ENCODE peak calls at places on chromosomes 5 and 9, in eight cellular contexts. M is fibroblast of pulmonary artery, N is heart right ventricle, A is hepatocyte, P is cardiac muscle cell, X is fibroblast of mammary gland, C is brain microvascular endothelial cell, V is cardiac fibroblast. H is an unnamed sample.

GRCh38 chr5:59562756-59563389 is 330.7 kb downstream of the PDE4D start:
- DNase-seq in M (peak), N (no peak), A (no peak), P (no peak), X (peak), C (peak), V (peak), H (peak)

GRCh38 chr9:91849694-91850093 is 100.3 kb downstream of the ROR2 start:
- DNase-seq in M (no peak), N (no peak), A (no peak), P (no peak), X (no peak), C (no peak), V (no peak), H (no peak)

GRCh38 chr5:180970336-180970735 is 18.3 kb upstream of the BTNL3 start:
- DNase-seq in M (no peak), N (no peak), A (no peak), P (no peak), X (no peak), C (no peak), V (no peak), H (no peak)

GRCh38 chr5:2300861-2301610 is 418.3 kb upstream of the IRX4 start:
- DNase-seq in M (no peak), N (no peak), A (no peak), P (no peak), X (no peak), C (no peak), V (no peak), H (no peak)

GRCh38 chr9:35664531-35665470 is at the start of gene ARHGEF39:
- DNase-seq in M (peak), N (peak), A (peak), P (peak), X (peak), C (peak), V (peak), H (peak)

GRCh38 chr9:2623046-2623865 is 1.7 kb downstream of the VLDLR start:
- DNase-seq in M (peak), N (peak), A (peak), P (peak), X (peak), C (no peak), V (peak), H (peak)

GRCh38 chr5:75050415-75050814 is 1.9 kb downstream of the GCNT4 start:
- DNase-seq in M (peak), N (no peak), A (peak), P (peak), X (peak), C (no peak), V (peak), H (no peak)

GRCh38 chr9:136625101-136626065 is 37.3 kb upstream of the EGFL7 start:
- DNase-seq in M (peak), N (peak), A (peak), P (peak), X (peak), C (peak), V (peak), H (peak)

GRCh38 chr5:168822745-168823281 is 243.6 kb upstream of the PANK3 start:
- DNase-seq in M (peak), N (no peak), A (no peak), P (peak), X (peak), C (peak), V (peak), H (no peak)

GRCh38 chr5:86675311-86675710 is 57.6 kb downstream of the COX7C start:
- DNase-seq in M (no peak), N (no peak), A (no peak), P (no peak), X (no peak), C (no peak), V (no peak), H (no peak)

GRCh38 chr9:133347515-133347984 is 381 bp downstream of the MED22 start:
- DNase-seq in M (peak), N (no peak), A (peak), P (no peak), X (no peak), C (no peak), V (peak), H (no peak)

GRCh38 chr9:127045148-127045547 is 77.3 kb downstream of the ANGPTL2 start:
- DNase-seq in M (no peak), N (no peak), A (no peak), P (no peak), X (no peak), C (no peak), V (no peak), H (no peak)

GRCh38 chr9:92807031-92807756 is 42.6 kb upstream of the BICD2 start:
- DNase-seq in M (no peak), N (no peak), A (no peak), P (no peak), X (no peak), C (no peak), V (no peak), H (no peak)

GRCh38 chr5:30764704-30765103 is 428.8 kb upstream of the CDH6 start:
- DNase-seq in M (peak), N (no peak), A (no peak), P (no peak), X (no peak), C (no peak), V (no peak), H (no peak)

GRCh38 chr9:7967851-7968250 is 168.3 kb upstream of the DMAC1 start:
- DNase-seq in M (no peak), N (no peak), A (peak), P (no peak), X (no peak), C (no peak), V (no peak), H (no peak)

GRCh38 chr9:124781967-124782660 is 5.2 kb downstream of the OLFML2A start:
- DNase-seq in M (no peak), N (no peak), A (no peak), P (no peak), X (no peak), C (no peak), V (no peak), H (no peak)

GRCh38 chr9:83920469-83920941 is 727 bp downstream of the KIF27 start:
- DNase-seq in M (peak), N (peak), A (peak), P (peak), X (peak), C (no peak), V (peak), H (no peak)

GRCh38 chr9:27117489-27118135 is 8.6 kb downstream of the TEK start:
- DNase-seq in M (peak), N (peak), A (peak), P (peak), X (peak), C (peak), V (peak), H (no peak)

GRCh38 chr5:10580531-10581423 is 16.9 kb downstream of the ANKRD33B start:
- DNase-seq in M (no peak), N (no peak), A (no peak), P (no peak), X (no peak), C (no peak), V (no peak), H (no peak)

GRCh38 chr9:9961487-9961886 is 651.3 kb downstream of the PTPRD start:
- DNase-seq in M (peak), N (no peak), A (no peak), P (no peak), X (no peak), C (peak), V (no peak), H (no peak)

GRCh38 chr9:123353984-123354591 is 1.9 kb upstream of the CRB2 start:
- DNase-seq in M (peak), N (peak), A (peak), P (peak), X (peak), C (peak), V (peak), H (peak)

GRCh38 chr5:73104326-73104725 is 16.0 kb upstream of the TMEM171 start:
- DNase-seq in M (no peak), N (no peak), A (no peak), P (no peak), X (no peak), C (no peak), V (no peak), H (no peak)

GRCh38 chr9:121884057-121884512 is 209.0 kb downstream of the TTLL11 start:
- DNase-seq in M (no peak), N (no peak), A (peak), P (no peak), X (no peak), C (peak), V (no peak), H (no peak)

GRCh38 chr9:15220658-15221310 is 86.2 kb downstream of the TTC39B start:
- DNase-seq in M (no peak), N (no peak), A (no peak), P (peak), X (peak), C (peak), V (no peak), H (peak)

GRCh38 chr5:154368041-154368800 is 77.6 kb upstream of the SAP30L start:
- DNase-seq in M (peak), N (peak), A (peak), P (peak), X (peak), C (peak), V (peak), H (peak)

GRCh38 chr9:104927912-104928740 is at the start of gene ABCA1:
- DNase-seq in M (peak), N (peak), A (peak), P (peak), X (peak), C (peak), V (peak), H (peak)

GRCh38 chr9:96293481-96293880 is 8.5 kb downstream of the HSD17B3 start:
- DNase-seq in M (peak), N (no peak), A (no peak), P (peak), X (peak), C (peak), V (peak), H (no peak)

GRCh38 chr9:33429256-33430080 is 17.9 kb downstream of the AQP3 start:
- DNase-seq in M (peak), N (no peak), A (no peak), P (peak), X (no peak), C (no peak), V (peak), H (no peak)

GRCh38 chr5:149572576-149573231 is 8.6 kb upstream of the ARHGEF37 start:
- DNase-seq in M (no peak), N (no peak), A (no peak), P (no peak), X (no peak), C (no peak), V (no peak), H (no peak)

GRCh38 chr9:2494571-2494970 is 127.0 kb upstream of the VLDLR start:
- DNase-seq in M (peak), N (no peak), A (peak), P (peak), X (peak), C (peak), V (peak), H (peak)

GRCh38 chr9:31542384-31543055 is 841.9 kb upstream of the ACO1 start:
- DNase-seq in M (peak), N (no peak), A (peak), P (peak), X (peak), C (peak), V (peak), H (no peak)

GRCh38 chr9:92422611-92423010 is 1.7 kb downstream of the OMD start:
- DNase-seq in M (no peak), N (no peak), A (no peak), P (no peak), X (no peak), C (no peak), V (no peak), H (no peak)

GRCh38 chr5:81313686-81314085 is 12.3 kb downstream of the ZCCHC9 start:
- DNase-seq in M (no peak), N (no peak), A (no peak), P (no peak), X (peak), C (no peak), V (no peak), H (no peak)

GRCh38 chr5:96259211-96259772 is 173.8 kb downstream of the PCSK1 start:
- DNase-seq in M (peak), N (no peak), A (no peak), P (peak), X (peak), C (no peak), V (peak), H (peak)

GRCh38 chr5:148932355-148932935 is 106.0 kb downstream of the ADRB2 start:
- DNase-seq in M (no peak), N (no peak), A (no peak), P (no peak), X (no peak), C (no peak), V (no peak), H (peak)

GRCh38 chr9:89547000-89547399 is 49.1 kb upstream of the SEMA4D start:
- DNase-seq in M (no peak), N (no peak), A (no peak), P (no peak), X (no peak), C (no peak), V (no peak), H (no peak)

DNA sequence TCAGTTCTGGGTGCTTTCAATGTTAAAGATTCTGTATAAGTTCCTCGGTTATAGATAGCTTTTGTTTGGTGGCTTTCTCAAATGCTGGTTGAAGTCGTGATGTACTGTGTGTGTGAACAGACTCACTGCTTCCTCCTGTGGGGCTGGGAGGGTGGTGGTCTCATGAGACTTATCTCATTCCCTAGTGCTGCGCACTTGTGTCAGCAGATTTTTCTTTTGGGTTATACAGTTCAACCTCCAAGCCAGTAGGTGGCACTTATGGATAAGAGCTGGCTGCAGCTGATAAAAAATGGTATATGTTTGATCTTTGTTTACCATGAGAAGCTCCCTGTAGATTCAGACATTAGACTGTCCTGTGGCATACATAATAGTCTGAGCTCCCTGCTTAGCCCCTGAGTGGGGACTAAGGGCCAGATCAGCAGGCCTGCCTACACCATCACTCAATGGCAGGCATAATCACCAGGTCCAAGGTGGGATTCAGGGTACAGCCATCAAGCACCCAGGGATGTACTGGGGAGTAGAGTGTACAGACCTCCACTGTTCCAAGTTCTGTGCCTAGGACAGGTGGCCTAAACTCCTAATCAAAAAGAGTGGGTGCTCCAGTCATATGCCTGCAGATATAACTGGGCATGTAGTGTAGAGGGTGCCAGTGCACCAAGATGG is 174.2 kb downstream of the OXCT1 start:
- DNase-seq in M (no peak), N (no peak), A (peak), P (peak), X (peak), C (no peak), V (no peak), H (no peak)
- TF ChIP-seq CTCF in M (peak), N (no peak), A (peak), P (peak), X (peak), C (peak), V (peak), H (peak)

DNA sequence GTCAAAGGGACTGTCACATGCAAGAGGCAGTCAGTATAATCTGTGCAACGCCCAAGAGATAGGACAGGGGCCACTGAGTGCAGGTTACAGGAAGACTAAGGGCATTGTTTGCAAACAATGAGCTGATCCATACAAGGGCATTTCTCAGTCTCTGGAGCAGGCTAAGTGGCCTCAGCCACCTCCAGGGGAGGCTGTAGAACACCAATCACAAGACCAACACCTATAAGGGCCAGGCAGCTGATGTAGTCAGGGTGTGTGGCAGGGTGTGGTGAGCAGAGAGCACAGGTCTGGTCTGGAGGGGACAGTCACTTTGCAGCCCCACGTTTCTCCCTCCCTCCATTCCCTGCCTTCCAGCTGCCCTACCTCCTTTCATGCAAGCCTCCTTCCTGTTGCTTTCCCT is 83.2 kb upstream of the ADRA1B start:
- DNase-seq in M (no peak), N (no peak), A (no peak), P (no peak), X (no peak), C (no peak), V (no peak), H (no peak)
- TF ChIP-seq CTCF in M (no peak), N (no peak), A (no peak), P (no peak), X (no peak), C (no peak), V (no peak), H (no peak)

DNA sequence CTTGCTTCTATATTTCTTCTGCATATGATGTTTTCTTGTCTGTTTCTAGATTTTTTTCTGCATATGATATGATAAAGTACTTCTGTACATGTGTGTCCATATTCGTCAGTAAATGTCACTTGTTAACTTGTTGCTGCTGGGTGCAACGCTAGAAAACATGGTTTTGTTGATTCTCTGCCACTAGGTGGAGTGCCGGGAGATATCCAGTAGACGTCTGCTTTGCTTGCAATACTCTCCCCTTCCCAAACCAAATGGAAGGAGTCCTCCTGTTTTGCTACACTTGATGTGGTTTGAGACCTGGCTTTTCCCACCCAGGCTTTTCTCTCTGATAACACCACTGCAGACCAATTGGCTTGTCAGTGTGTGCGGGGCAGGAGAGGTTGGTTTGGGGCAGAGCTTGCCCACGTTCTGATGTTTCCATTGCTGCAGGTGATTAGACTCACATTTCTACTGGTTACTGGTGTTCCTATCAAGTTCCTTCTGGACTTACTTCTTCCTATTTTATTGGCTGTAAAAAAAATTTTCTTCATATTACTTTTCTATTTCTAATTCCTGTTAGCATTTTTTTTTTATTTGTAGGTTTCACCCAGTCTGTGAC is 900.0 kb upstream of the CDH10 start:
- DNase-seq in M (peak), N (no peak), A (peak), P (no peak), X (peak), C (no peak), V (no peak), H (no peak)
- TF ChIP-seq CTCF in M (peak), N (no peak), A (peak), P (no peak), X (peak), C (peak), V (peak), H (peak)

DNA sequence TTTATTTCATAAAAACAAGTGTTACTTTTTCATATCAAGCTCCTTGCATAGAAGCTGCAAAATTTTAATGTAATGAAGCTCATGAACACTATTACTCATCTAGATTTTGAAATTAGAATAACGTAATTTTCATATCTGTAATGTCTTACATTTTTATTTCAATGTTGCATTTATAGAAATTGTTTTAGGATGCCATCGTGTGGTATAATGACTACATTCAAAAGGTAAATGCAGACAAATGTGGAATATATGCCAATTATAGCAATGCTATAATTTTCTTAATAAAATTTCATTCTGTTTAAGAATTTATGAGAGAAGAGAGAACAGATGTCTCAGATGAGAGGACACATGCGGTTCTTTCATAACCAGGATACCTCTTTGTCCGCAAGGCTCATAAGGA is 230.2 kb downstream of the TMEM232 start:
- DNase-seq in M (no peak), N (no peak), A (no peak), P (no peak), X (no peak), C (no peak), V (no peak), H (no peak)
- TF ChIP-seq CTCF in M (no peak), N (no peak), A (no peak), P (no peak), X (no peak), C (no peak), V (no peak), H (no peak)

DNA sequence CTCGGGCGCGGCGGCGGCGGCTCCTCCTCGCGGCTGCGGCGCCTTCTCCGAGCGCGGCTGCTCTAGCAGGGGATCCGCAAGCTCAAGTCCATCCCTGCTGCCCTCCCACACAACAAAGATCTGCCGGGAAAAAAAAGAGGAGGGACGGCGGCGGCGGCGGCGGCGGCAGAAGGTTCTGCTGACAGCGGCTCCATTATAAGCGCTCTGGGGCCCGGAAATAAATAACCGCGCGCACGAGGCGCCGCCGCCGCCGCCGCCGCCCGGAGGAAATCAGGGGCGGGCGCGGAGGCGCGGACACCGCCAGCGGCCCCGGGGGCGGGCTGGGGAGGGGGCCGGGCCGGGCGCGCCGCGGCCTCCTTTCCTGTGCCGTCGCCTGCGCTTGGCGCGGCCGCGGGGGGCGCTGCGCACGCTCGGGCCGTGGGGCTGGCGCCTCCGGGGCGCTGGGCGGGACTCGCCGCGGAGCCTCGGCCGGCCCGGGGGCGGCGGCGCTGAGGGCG is at the start of gene ANKH:
- DNase-seq in M (peak), N (peak), A (peak), P (peak), X (peak), C (peak), V (peak), H (peak)
- TF ChIP-seq CTCF in M (no peak), N (peak), A (no peak), P (no peak), X (no peak), C (peak), V (peak), H (no peak)

DNA sequence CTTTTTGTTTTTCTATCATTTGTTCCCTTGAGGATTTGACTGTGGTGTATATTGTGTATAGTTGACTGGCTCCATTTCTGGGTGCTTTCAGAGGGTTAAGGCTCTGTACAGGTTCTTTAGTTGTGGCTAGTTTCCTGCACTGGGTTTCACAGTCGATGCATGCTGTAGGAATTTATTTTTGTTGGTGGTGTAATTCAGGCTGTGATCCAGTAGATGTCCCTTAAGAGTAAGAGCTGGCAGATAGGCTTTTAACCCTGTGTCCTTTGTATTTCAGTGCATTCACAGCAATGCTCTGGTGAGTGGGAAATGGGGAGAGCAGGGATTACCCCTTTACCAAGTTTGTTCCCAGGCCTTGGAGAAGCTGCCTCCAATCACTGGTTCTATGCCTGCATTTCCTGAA is 112.9 kb downstream of the SPATA31D1 start:
- DNase-seq in M (no peak), N (no peak), A (no peak), P (no peak), X (peak), C (no peak), V (no peak), H (no peak)
- TF ChIP-seq CTCF in M (no peak), N (no peak), A (no peak), P (no peak), X (peak), C (peak), V (peak), H (no peak)